ENCODE peak calls at places on chromosomes 3 and 15, in ten cellular contexts. M is EL; H is anterior cingulate cortex; E is right cardiac atrium; Y is Right ventricle myocardium superior; C is sigmoid colon; B is T47D; U is WERI-Rb-1; Q is stimulated activated CD4-positive, alpha-beta T cell treated with anti-CD3 and anti-CD28 coated beads, Interleukin-1b, Interleukin-23, amount 100 ng/mL, for 24 hours; L is adrenal gland. W is an unnamed sample.

GRCh38 chr3:58658508-58658907 is 8.1 kb downstream of the FAM3D start:
- DNase-seq in U (no peak), C (peak; percentile 15), H (no peak), Q (no peak), E (no peak), Y (no peak), L (no peak), B (no peak), M (no peak), W (no peak)

GRCh38 chr15:92579486-92579885 is 76.1 kb downstream of the FAM174B start:
- DNase-seq in M (no peak), U (no peak), Q (no peak), C (peak; percentile 55), L (no peak), B (no peak), E (no peak), Y (no peak), H (no peak), W (peak; percentile 11)

GRCh38 chr3:101249512-101249911 is 70.9 kb downstream of the IMPG2 start:
- DNase-seq in E (no peak), L (no peak), C (no peak), H (no peak), U (no peak), M (no peak), B (no peak), Y (no peak), Q (no peak), W (no peak)

GRCh38 chr15:41018534-41018933 is 65.3 kb downstream of the CHAC1 start:
- DNase-seq in B (peak; percentile 32), E (no peak), H (no peak), L (peak; percentile 35), U (no peak), Q (no peak), C (no peak), Y (no peak), M (no peak), W (no peak)

GRCh38 chr3:15405448-15406050 is 21.8 kb downstream of the METTL6 start:
- DNase-seq in Q (no peak), H (no peak), Y (no peak), B (no peak), E (no peak), U (no peak), L (peak; percentile 51), C (no peak), M (peak; percentile 52), W (no peak)

GRCh38 chr3:181292984-181293383 is 303.4 kb upstream of the DNAJC19 start:
- DNase-seq in E (no peak), H (no peak), C (no peak), Y (no peak), U (no peak), L (no peak), Q (no peak), M (no peak), B (no peak), W (no peak)

GRCh38 chr15:36894062-36894461 is 206.3 kb downstream of the MEIS2 start:
- DNase-seq in Y (no peak), U (no peak), M (no peak), C (no peak), B (no peak), H (no peak), Q (no peak), E (no peak), L (no peak), W (no peak)

GRCh38 chr3:129003578-129004112 is 2.5 kb downstream of the EFCC1 start:
- DNase-seq in C (no peak), L (peak; percentile 38), Q (no peak), E (peak; percentile 62), B (peak; percentile 79), M (no peak), Y (no peak), U (peak; percentile 64), H (no peak), W (no peak)

GRCh38 chr3:37625690-37626089 is 236.0 kb upstream of the CTDSPL start:
- DNase-seq in Q (no peak), B (no peak), Y (no peak), U (no peak), C (no peak), M (no peak), E (no peak), H (no peak), L (no peak), W (no peak)

GRCh38 chr15:36887214-36888017 is 212.9 kb downstream of the MEIS2 start:
- DNase-seq in C (no peak), E (peak; percentile 61), Q (no peak), U (peak; percentile 94), B (no peak), H (no peak), M (peak; percentile 20), L (no peak), Y (no peak), W (no peak)

GRCh38 chr3:147422226-147422933 is 13.2 kb downstream of the ZIC1 start:
- DNase-seq in M (no peak), B (no peak), Y (no peak), U (peak; percentile 37), L (no peak), C (no peak), H (no peak), E (no peak), Q (no peak), W (no peak)

GRCh38 chr15:68987120-68987519 is 27.4 kb upstream of the NOX5 start:
- DNase-seq in L (no peak), U (no peak), M (no peak), C (no peak), Q (no peak), E (no peak), H (no peak), Y (no peak), B (no peak), W (no peak)

GRCh38 chr3:171101982-171102610 is 75.6 kb upstream of the SLC2A2 start:
- DNase-seq in C (no peak), B (no peak), Y (no peak), L (no peak), U (no peak), H (no peak), M (peak; percentile 71), E (no peak), Q (no peak), W (no peak)

GRCh38 chr15:77029166-77030041 is 34.5 kb downstream of the PSTPIP1 start:
- DNase-seq in U (no peak), C (peak; percentile 49), L (no peak), E (no peak), Q (no peak), M (no peak), H (no peak), B (no peak), Y (peak; percentile 37), W (peak; percentile 15)

GRCh38 chr3:159950156-159950898 is 38.3 kb upstream of the IL12A start:
- DNase-seq in B (no peak), L (no peak), U (no peak), Q (no peak), Y (no peak), E (no peak), C (no peak), H (no peak), M (no peak), W (no peak)

GRCh38 chr3:14432996-14433572 is 30.7 kb downstream of the SLC6A6 start:
- DNase-seq in M (no peak), H (no peak), E (peak; percentile 49), U (no peak), Y (no peak), Q (no peak), C (no peak), L (no peak), B (no peak), W (no peak)

GRCh38 chr15:88932271-88932874 is 19.2 kb upstream of the MFGE8 start:
- DNase-seq in C (no peak), B (no peak), U (no peak), E (no peak), Q (no peak), L (no peak), H (peak; percentile 44), M (no peak), Y (peak; percentile 52), W (no peak)

GRCh38 chr3:184726497-184726896 is 14.6 kb upstream of the MAGEF1 start:
- DNase-seq in E (no peak), C (no peak), H (no peak), M (no peak), B (no peak), U (no peak), L (no peak), Q (no peak), Y (no peak), W (no peak)

GRCh38 chr3:120498947-120499346 is 48.2 kb upstream of the FSTL1 start:
- DNase-seq in C (peak; percentile 82), Q (no peak), Y (no peak), E (no peak), H (no peak), L (peak; percentile 44), M (peak; percentile 97), U (no peak), B (no peak), W (no peak)

GRCh38 chr3:106013971-106014370 is 145.2 kb upstream of the CBLB start:
- DNase-seq in E (no peak), H (no peak), L (no peak), M (peak; percentile 92), B (no peak), Y (no peak), U (no peak), C (no peak), Q (no peak), W (no peak)

GRCh38 chr3:134463676-134464611 is 21.8 kb downstream of the ANAPC13 start:
- DNase-seq in C (peak; percentile 94), B (no peak), M (peak; percentile 98), Q (no peak), U (no peak), Y (peak; percentile 82), H (no peak), L (peak; percentile 34), E (peak; percentile 92), W (peak; percentile 63)

GRCh38 chr15:29736745-29737023 is 85.6 kb downstream of the TJP1 start:
- DNase-seq in Y (no peak), H (no peak), C (no peak), L (peak; percentile 59), E (no peak), U (no peak), B (no peak), M (peak; percentile 67), Q (no peak), W (no peak)

GRCh38 chr3:40387895-40388254 is 891 bp downstream of the ENTPD3 start:
- DNase-seq in C (no peak), E (no peak), Q (no peak), U (no peak), L (no peak), M (no peak), B (no peak), Y (no peak), H (no peak), W (no peak)

GRCh38 chr3:908839-909238 is 184.0 kb upstream of the CNTN6 start:
- DNase-seq in L (no peak), M (no peak), C (no peak), Q (no peak), Y (no peak), U (peak; percentile 51), H (no peak), E (no peak), B (no peak), W (no peak)

GRCh38 chr3:15287565-15288330 is 44.6 kb downstream of the SH3BP5 start:
- DNase-seq in C (peak; percentile 95), Y (peak; percentile 85), B (no peak), E (peak; percentile 77), M (peak; percentile 63), Q (no peak), L (peak; percentile 91), H (no peak), U (no peak), W (peak; percentile 36)

GRCh38 chr15:85702321-85703230 is 92.1 kb downstream of the KLHL25 start:
- DNase-seq in M (no peak), C (no peak), B (no peak), H (no peak), Q (no peak), L (no peak), E (no peak), U (no peak), Y (no peak), W (no peak)

W was measured in heart left ventricle.